ENCODE peak calls at places on chromosomes 3 and 15, in five cellular contexts. A, H, B, U and Q are unnamed samples.

GRCh38 chr15:60673918-60674558 is 195.1 kb upstream of the ICE2 start:
- DNase-seq in A (no peak), H (peak), B (no peak), U (peak), Q (no peak)

GRCh38 chr3:63228677-63229076 is 49.4 kb upstream of the SYNPR start:
- DNase-seq in A (no peak), H (peak), B (no peak), U (peak), Q (peak)

GRCh38 chr3:27680517-27681246 is 41.4 kb downstream of the EOMES start:
- DNase-seq in A (no peak), H (peak), B (peak), U (no peak), Q (peak)

GRCh38 chr3:30639937-30640336 is 33.5 kb downstream of the TGFBR2 start:
- DNase-seq in A (peak), H (no peak), B (no peak), U (no peak), Q (no peak)

GRCh38 chr15:100105101-100105500 is 236.7 kb downstream of the ADAMTS17 start:
- DNase-seq in A (no peak), H (no peak), B (no peak), U (no peak), Q (no peak)

GRCh38 chr3:171967137-171967783 is 72.1 kb upstream of the FNDC3B start:
- DNase-seq in A (no peak), H (peak), B (no peak), U (peak), Q (peak)

GRCh38 chr3:181709537-181710279 is 2.0 kb upstream of the SOX2 start:
- DNase-seq in A (no peak), H (peak), B (peak), U (peak), Q (peak)

GRCh38 chr3:139416275-139416674 is 26.8 kb upstream of the COPB2 start:
- DNase-seq in A (no peak), H (no peak), B (no peak), U (no peak), Q (no peak)

GRCh38 chr3:157175678-157176077 is 15.7 kb upstream of the CCNL1 start:
- DNase-seq in A (no peak), H (no peak), B (no peak), U (no peak), Q (no peak)

GRCh38 chr3:155076888-155077287 is 3.2 kb upstream of the MME start:
- DNase-seq in A (no peak), H (no peak), B (no peak), U (no peak), Q (no peak)

GRCh38 chr15:52114656-52115055 is 2.1 kb upstream of the BCL2L10 start:
- DNase-seq in A (no peak), H (no peak), B (no peak), U (no peak), Q (no peak)

GRCh38 chr3:153704115-153704514 is 417.1 kb upstream of the ARHGEF26 start:
- DNase-seq in A (no peak), H (no peak), B (no peak), U (no peak), Q (no peak)

GRCh38 chr15:72197460-72198409 is at the start of gene GRAMD2A:
- DNase-seq in A (no peak), H (no peak), B (peak), U (peak), Q (peak)

GRCh38 chr15:90583471-90584252 is 53.9 kb downstream of the CRTC3 start:
- DNase-seq in A (no peak), H (no peak), B (peak), U (no peak), Q (no peak)

GRCh38 chr3:32399030-32399620 is 7.5 kb downstream of the CMTM7 start:
- DNase-seq in A (no peak), H (peak), B (no peak), U (no peak), Q (no peak)

GRCh38 chr3:42655980-42656679 is 2.6 kb downstream of the ZBTB47 start:
- DNase-seq in A (no peak), H (no peak), B (peak), U (no peak), Q (no peak)

GRCh38 chr3:187295635-187296034 is 4.1 kb upstream of the MASP1 start:
- DNase-seq in A (no peak), H (no peak), B (no peak), U (no peak), Q (peak)

GRCh38 chr3:17742092-17742836 is at the start of gene TBC1D5:
- DNase-seq in A (peak), H (peak), B (peak), U (peak), Q (peak)

GRCh38 chr15:94563455-94563854 is 332.1 kb downstream of the MCTP2 start:
- DNase-seq in A (no peak), H (no peak), B (no peak), U (no peak), Q (no peak)

GRCh38 chr15:66429117-66429516 is 42.4 kb downstream of the MAP2K1 start:
- DNase-seq in A (no peak), H (no peak), B (no peak), U (no peak), Q (no peak)

GRCh38 chr3:22225161-22225560 is 474.2 kb upstream of the ZNF385D start:
- DNase-seq in A (no peak), H (no peak), B (no peak), U (no peak), Q (no peak)

GRCh38 chr15:83285979-83286553 is 1.6 kb upstream of the BNC1 start:
- DNase-seq in A (no peak), H (no peak), B (no peak), U (no peak), Q (no peak)

GRCh38 chr3:194360568-194360967 is 9.0 kb downstream of the LRRC15 start:
- DNase-seq in A (no peak), H (no peak), B (no peak), U (no peak), Q (no peak)

GRCh38 chr15:31010036-31010435 is 18.6 kb upstream of the MTMR10 start:
- DNase-seq in A (no peak), H (no peak), B (no peak), U (no peak), Q (no peak)

GRCh38 chr3:113275876-113276580 is 64.7 kb downstream of the BOC start:
- DNase-seq in A (peak), H (peak), B (no peak), U (no peak), Q (no peak)

GRCh38 chr3:113273011-113273410 is 61.7 kb downstream of the BOC start:
- DNase-seq in A (no peak), H (no peak), B (no peak), U (no peak), Q (no peak)

GRCh38 chr3:113274959-113275556 is 63.7 kb downstream of the BOC start:
- DNase-seq in A (no peak), H (no peak), B (no peak), U (no peak), Q (peak)

GRCh38 chr3:113273604-113274003 is 62.2 kb downstream of the BOC start:
- DNase-seq in A (no peak), H (no peak), B (no peak), U (no peak), Q (no peak)

DNA sequence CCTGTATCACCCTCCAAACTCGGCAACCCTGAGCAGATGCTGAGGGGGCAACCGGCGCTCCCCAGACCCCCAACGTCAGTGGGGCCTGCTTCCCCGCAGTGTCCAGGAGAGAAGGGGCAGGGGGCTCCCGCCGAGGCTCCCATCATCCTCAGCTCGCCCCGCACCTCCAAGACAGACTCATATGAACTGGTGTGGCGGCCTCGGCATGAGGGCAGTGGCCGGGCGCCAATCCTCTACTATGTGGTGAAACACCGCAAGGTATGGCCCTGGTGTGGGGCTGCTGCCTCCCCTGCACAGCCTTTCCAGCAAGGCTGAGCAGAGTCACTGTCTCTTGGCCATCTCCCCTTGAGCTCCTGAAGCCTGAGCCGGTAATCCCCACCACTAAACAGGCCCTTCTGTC is 63.1 kb downstream of the BOC start:
- DNase-seq in A (no peak), H (no peak), B (no peak), U (no peak), Q (no peak)
- TF ChIP-seq JUND in A (no peak), H (no peak), B (no peak), U (no peak), Q (no peak)

DNA sequence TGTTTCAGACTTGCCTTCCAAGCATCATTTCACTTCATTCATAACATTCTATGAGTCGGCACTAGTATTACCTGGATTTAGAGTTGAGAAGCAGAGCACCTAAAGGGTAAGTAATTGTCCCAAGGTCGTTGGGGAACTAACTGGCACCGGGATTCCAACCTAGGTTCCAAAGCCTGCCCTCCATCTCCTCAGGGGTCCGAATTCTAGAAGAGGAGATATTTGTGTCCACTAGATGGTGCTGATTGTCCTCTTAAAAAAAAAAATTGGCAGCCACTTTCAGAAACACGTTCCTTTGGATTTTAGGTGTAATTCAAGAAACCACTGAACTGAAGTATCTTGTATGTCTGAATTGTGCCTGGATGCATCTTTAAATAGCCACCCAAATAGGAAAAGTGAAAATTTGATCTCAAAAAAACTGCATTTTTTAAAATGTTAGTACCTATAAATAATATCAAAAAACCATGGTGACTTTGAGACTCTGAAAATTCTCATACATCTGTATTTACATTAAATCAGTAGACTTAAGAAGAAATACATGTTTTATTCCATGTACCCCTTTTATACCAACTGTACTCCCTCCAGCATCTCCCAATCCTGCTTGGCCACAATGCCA is 3.9 kb upstream of the FSIP1 start:
- DNase-seq in A (no peak), H (peak), B (no peak), U (peak), Q (no peak)
- TF ChIP-seq JUND in A (no peak), H (no peak), B (no peak), U (no peak), Q (no peak)

GRCh38 chr3:124429129-124429815 is 301.0 kb upstream of the UMPS start:
- DNase-seq in A (no peak), H (no peak), B (no peak), U (peak), Q (peak)
- TF ChIP-seq JUND in A (no peak), H (no peak), B (no peak), U (peak), Q (peak)

GRCh38 chr3:126522363-126522788 is 1.6 kb upstream of the CHST13 start:
- DNase-seq in A (no peak), H (peak), B (peak), U (peak), Q (peak)

GRCh38 chr3:126524429-126524988 is 554 bp downstream of the CHST13 start:
- DNase-seq in A (no peak), H (peak), B (no peak), U (no peak), Q (no peak)

GRCh38 chr3:126525091-126525852 is 1.3 kb downstream of the CHST13 start:
- DNase-seq in A (no peak), H (peak), B (no peak), U (no peak), Q (no peak)

GRCh38 chr3:126525853-126526667 is 2.1 kb downstream of the CHST13 start:
- DNase-seq in A (no peak), H (no peak), B (no peak), U (no peak), Q (peak)

GRCh38 chr3:126523745-126524428 is at the start of gene CHST13:
- DNase-seq in A (no peak), H (peak), B (peak), U (no peak), Q (peak)
- TF ChIP-seq JUND in A (no peak), H (no peak), B (no peak), U (no peak), Q (no peak)

GRCh38 chr3:150249776-150250175 is 158.3 kb upstream of the TSC22D2 start:
- DNase-seq in A (no peak), H (no peak), B (no peak), U (no peak), Q (no peak)

GRCh38 chr3:150248865-150249360 is 159.2 kb upstream of the TSC22D2 start:
- DNase-seq in A (no peak), H (no peak), B (no peak), U (no peak), Q (no peak)

GRCh38 chr3:150251654-150252053 is 156.4 kb upstream of the TSC22D2 start:
- DNase-seq in A (no peak), H (no peak), B (no peak), U (no peak), Q (no peak)

GRCh38 chr3:150252462-150252861 is 155.6 kb upstream of the TSC22D2 start:
- DNase-seq in A (no peak), H (peak), B (no peak), U (no peak), Q (no peak)

DNA sequence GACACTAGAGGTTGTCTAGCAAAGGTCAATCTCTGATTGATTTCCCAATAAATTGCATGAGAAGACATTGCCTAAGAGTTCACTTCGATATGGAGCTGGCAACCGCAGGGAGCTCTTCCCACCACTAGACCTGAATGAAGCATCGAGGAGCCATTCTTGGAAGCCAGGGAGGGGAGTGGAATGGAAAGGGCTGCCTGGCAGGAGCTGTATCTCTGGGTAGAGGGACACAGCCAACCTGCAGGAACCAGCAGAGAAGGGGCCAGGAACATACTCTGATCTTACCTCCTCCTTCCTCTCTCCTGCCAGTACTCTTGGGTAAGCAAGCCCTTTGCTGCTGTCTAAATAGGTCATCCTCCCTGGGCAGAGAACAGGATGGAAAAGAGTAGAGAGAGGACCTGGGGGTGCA is 156.9 kb upstream of the TSC22D2 start:
- DNase-seq in A (no peak), H (no peak), B (no peak), U (no peak), Q (no peak)
- TF ChIP-seq JUND in A (no peak), H (no peak), B (no peak), U (no peak), Q (no peak)

DNA sequence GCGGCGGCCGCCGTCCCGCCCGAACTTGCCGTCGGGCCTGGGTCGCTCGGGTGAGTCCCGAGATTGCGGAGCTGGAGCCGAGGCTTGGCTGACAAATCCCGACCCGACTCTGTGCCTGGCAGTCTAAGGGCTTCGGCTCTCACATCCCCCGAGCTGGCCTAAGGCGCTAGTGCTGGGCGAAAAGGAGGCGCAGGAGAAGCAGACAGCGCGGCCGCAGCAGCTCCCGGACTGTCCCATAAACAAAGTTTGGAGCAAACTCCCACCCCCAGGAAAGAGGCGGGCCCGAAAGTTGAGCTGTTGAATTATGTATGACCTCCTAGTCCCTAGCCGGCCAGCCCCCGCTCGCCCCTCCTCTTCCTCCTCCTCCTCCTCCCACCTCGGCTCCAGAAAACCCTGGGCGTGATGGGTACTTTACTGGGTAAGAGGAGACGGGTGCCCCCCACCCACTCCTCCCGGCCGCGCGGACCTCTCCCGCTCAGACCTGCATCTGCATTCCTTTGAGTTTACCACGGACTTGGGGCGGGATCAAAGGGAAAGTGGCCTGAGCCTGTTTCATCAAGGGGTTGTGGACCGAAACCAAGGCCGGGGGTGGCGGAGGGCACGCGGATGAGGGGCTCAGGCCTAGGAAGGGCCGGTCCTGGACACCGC is at the start of gene WWTR1:
- DNase-seq in A (peak), H (peak), B (peak), U (peak), Q (peak)
- TF ChIP-seq JUND in A (no peak), H (no peak), B (no peak), U (no peak), Q (no peak)

GRCh38 chr3:179454887-179455286 is 3.6 kb upstream of the GNB4 start:
- DNase-seq in A (no peak), H (no peak), B (no peak), U (no peak), Q (no peak)
- TF ChIP-seq JUND in A (no peak), H (no peak), B (no peak), U (no peak), Q (no peak)

DNA sequence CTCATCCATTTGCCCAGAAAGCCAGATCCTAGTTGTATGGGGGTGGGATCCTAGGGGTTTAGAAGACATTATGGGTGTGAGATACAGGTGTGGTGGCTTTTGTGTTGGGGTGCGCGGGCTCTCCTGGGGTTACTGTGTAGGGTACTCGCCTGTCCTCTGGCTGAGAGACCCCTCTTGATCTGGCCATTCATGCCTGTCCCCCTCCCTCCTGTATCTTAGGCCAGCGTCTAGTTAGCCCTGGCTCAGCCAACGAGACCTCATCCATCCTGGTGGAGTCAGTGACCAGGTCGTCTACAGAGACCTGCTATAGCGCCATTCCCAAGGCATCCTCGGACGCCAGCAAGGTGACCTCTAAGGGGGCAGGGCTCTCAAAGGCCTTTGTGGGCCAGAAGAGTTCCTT is 41.4 kb downstream of the DNASE1L3 start:
- DNase-seq in A (no peak), H (no peak), B (no peak), U (no peak), Q (no peak)
- TF ChIP-seq JUND in A (no peak), H (no peak), B (no peak), U (no peak), Q (no peak)